ENCODE peak calls at places on chromosomes 11 and 22, in nine cellular contexts. H is nephron progenitor cell, G is WTC11, K is fibroblast of the aortic adventitia, X is osteocyte, O is stomach, N is AG04449, C is A549, U is GM06990. Z is an unnamed sample.

GRCh38 chr11:44777537-44778199 is 50.9 kb downstream of the TSPAN18 start:
- DNase-seq in H (no peak), G (no peak), K (no peak), X (no peak), O (peak), N (no peak), C (no peak), U (no peak), Z (no peak)

GRCh38 chr11:123249354-123249753 is 54.3 kb upstream of the CLMP start:
- DNase-seq in H (no peak), G (no peak), K (no peak), X (no peak), O (no peak), N (no peak), C (no peak), U (no peak), Z (no peak)

GRCh38 chr11:61657566-61657965 is 22.6 kb upstream of the DAGLA start:
- DNase-seq in H (no peak), G (no peak), K (no peak), X (no peak), O (no peak), N (no peak), C (no peak), U (no peak), Z (no peak)

GRCh38 chr11:69443968-69444364 is 37.5 kb upstream of the LINC01488 start:
- DNase-seq in H (no peak), G (no peak), K (peak), X (no peak), O (no peak), N (no peak), C (no peak), U (no peak), Z (no peak)

GRCh38 chr11:18792827-18793226 is 1.2 kb upstream of the PTPN5 start:
- DNase-seq in H (no peak), G (no peak), K (no peak), X (peak), O (no peak), N (no peak), C (no peak), U (no peak), Z (no peak)

GRCh38 chr11:63918576-63919171 is 1.7 kb upstream of the RCOR2 start:
- DNase-seq in H (peak), G (peak), K (peak), X (no peak), O (no peak), N (no peak), C (no peak), U (no peak), Z (peak)

GRCh38 chr11:69636512-69636866 is 4.5 kb upstream of the CCND1 start:
- DNase-seq in H (peak), G (peak), K (peak), X (no peak), O (peak), N (no peak), C (peak), U (no peak), Z (peak)

GRCh38 chr11:58575377-58576020 is at the start of gene LPXN:
- DNase-seq in H (no peak), G (no peak), K (peak), X (no peak), O (no peak), N (no peak), C (no peak), U (peak), Z (no peak)

GRCh38 chr11:64074239-64074638 is 38.5 kb downstream of the FLRT1 start:
- DNase-seq in H (no peak), G (no peak), K (peak), X (no peak), O (no peak), N (no peak), C (no peak), U (no peak), Z (no peak)

GRCh38 chr22:38153821-38154562 is 27.6 kb downstream of the PLA2G6 start:
- DNase-seq in H (no peak), G (no peak), K (no peak), X (no peak), O (no peak), N (no peak), C (no peak), U (no peak), Z (no peak)

GRCh38 chr11:74138572-74138971 is 32.2 kb downstream of the C2CD3 start:
- DNase-seq in H (no peak), G (no peak), K (peak), X (no peak), O (no peak), N (peak), C (peak), U (no peak), Z (peak)

GRCh38 chr11:133947298-133947905 is 9.4 kb downstream of the IGSF9B start:
- DNase-seq in H (peak), G (peak), K (peak), X (no peak), O (no peak), N (no peak), C (peak), U (peak), Z (no peak)

GRCh38 chr11:9740202-9740881 is 76.5 kb downstream of the SWAP70 start:
- DNase-seq in H (no peak), G (no peak), K (no peak), X (no peak), O (no peak), N (no peak), C (peak), U (no peak), Z (peak)

GRCh38 chr11:133951484-133952198 is 5.1 kb downstream of the IGSF9B start:
- DNase-seq in H (peak), G (peak), K (peak), X (no peak), O (no peak), N (no peak), C (no peak), U (no peak), Z (no peak)

GRCh38 chr22:17824452-17824851 is 50.2 kb upstream of the BID start:
- DNase-seq in H (no peak), G (no peak), K (no peak), X (no peak), O (no peak), N (no peak), C (no peak), U (no peak), Z (no peak)

GRCh38 chr22:26481694-26482093 is 1.9 kb downstream of the HPS4 start:
- DNase-seq in H (no peak), G (no peak), K (no peak), X (no peak), O (no peak), N (no peak), C (no peak), U (no peak), Z (no peak)

GRCh38 chr11:125338886-125339811 is 156.9 kb downstream of the FEZ1 start:
- DNase-seq in H (no peak), G (no peak), K (peak), X (no peak), O (no peak), N (no peak), C (no peak), U (no peak), Z (no peak)

GRCh38 chr11:2797741-2798361 is 87.7 kb downstream of the CDKN1C start:
- DNase-seq in H (no peak), G (peak), K (no peak), X (no peak), O (peak), N (no peak), C (no peak), U (no peak), Z (peak)

GRCh38 chr11:19352736-19353110 is 112.0 kb upstream of the E2F8 start:
- DNase-seq in H (no peak), G (no peak), K (no peak), X (no peak), O (no peak), N (no peak), C (no peak), U (no peak), Z (no peak)

GRCh38 chr22:39179841-39180335 is 27.4 kb upstream of the CBX7 start:
- DNase-seq in H (peak), G (no peak), K (no peak), X (no peak), O (no peak), N (no peak), C (no peak), U (no peak), Z (no peak)

GRCh38 chr11:64546600-64546999 is 44.4 kb upstream of the SLC22A12 start:
- DNase-seq in H (no peak), G (no peak), K (no peak), X (no peak), O (no peak), N (no peak), C (no peak), U (no peak), Z (no peak)

GRCh38 chr11:62468577-62468976 is 49.7 kb downstream of the SCGB1A1 start:
- DNase-seq in H (no peak), G (no peak), K (no peak), X (no peak), O (no peak), N (no peak), C (no peak), U (no peak), Z (no peak)

GRCh38 chr11:11035331-11035730 is 177.5 kb upstream of the ZBED5 start:
- DNase-seq in H (no peak), G (no peak), K (no peak), X (no peak), O (no peak), N (no peak), C (no peak), U (no peak), Z (no peak)

GRCh38 chr11:85875505-85875904 is 20.3 kb downstream of the CCDC83 start:
- DNase-seq in H (no peak), G (no peak), K (peak), X (no peak), O (no peak), N (no peak), C (peak), U (no peak), Z (no peak)

GRCh38 chr11:77086521-77087472 is 15.8 kb upstream of the OMP start:
- DNase-seq in H (no peak), G (no peak), K (no peak), X (no peak), O (peak), N (no peak), C (no peak), U (no peak), Z (peak)

GRCh38 chr11:69867076-69868002 is 48.1 kb upstream of the FGF3 start:
- DNase-seq in H (no peak), G (no peak), K (no peak), X (no peak), O (no peak), N (no peak), C (no peak), U (no peak), Z (no peak)

GRCh38 chr11:96211433-96211832 is 131.6 kb downstream of the MAML2 start:
- DNase-seq in H (no peak), G (no peak), K (no peak), X (no peak), O (no peak), N (no peak), C (no peak), U (no peak), Z (no peak)

GRCh38 chr11:123588117-123588815 is 66.2 kb downstream of the SCN3B start:
- DNase-seq in H (no peak), G (no peak), K (no peak), X (no peak), O (peak), N (no peak), C (peak), U (no peak), Z (peak)

GRCh38 chr11:112752563-112752962 is 208.7 kb upstream of the NCAM1 start:
- DNase-seq in H (no peak), G (no peak), K (no peak), X (no peak), O (no peak), N (no peak), C (no peak), U (no peak), Z (no peak)

GRCh38 chr11:112756166-112756565 is 205.1 kb upstream of the NCAM1 start:
- DNase-seq in H (no peak), G (no peak), K (no peak), X (no peak), O (no peak), N (no peak), C (no peak), U (no peak), Z (no peak)

GRCh38 chr11:112751312-112751711 is 209.9 kb upstream of the NCAM1 start:
- DNase-seq in H (peak), G (no peak), K (no peak), X (no peak), O (no peak), N (no peak), C (no peak), U (no peak), Z (no peak)

GRCh38 chr11:112751763-112752162 is 209.5 kb upstream of the NCAM1 start:
- DNase-seq in H (no peak), G (no peak), K (no peak), X (no peak), O (no peak), N (no peak), C (no peak), U (no peak), Z (no peak)

DNA sequence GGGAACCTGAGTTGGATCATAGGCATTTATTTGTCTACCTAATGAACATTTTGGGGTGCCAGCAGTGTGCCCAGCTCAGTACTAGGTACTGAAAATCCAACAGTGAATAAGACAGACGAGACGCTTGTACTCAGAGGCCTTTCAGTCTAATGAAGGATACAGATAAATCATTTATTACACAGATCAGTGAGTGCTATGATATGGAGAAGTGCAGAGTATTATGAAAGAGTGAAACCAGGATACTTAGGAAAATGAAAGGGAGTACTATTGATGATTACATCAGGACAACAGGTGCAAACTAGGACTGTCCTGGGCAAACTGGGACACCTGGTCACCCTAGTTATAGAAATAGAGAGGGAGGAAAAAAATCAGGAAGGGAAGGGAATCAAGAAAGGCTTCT is 207.5 kb upstream of the NCAM1 start:
- DNase-seq in H (no peak), G (no peak), K (no peak), X (no peak), O (no peak), N (no peak), C (no peak), U (no peak), Z (no peak)
- TF ChIP-seq CTCF in H (no peak), G (no peak), K (no peak), X (no peak), O (no peak), N (no peak), C (no peak), U (no peak), Z (no peak)

DNA sequence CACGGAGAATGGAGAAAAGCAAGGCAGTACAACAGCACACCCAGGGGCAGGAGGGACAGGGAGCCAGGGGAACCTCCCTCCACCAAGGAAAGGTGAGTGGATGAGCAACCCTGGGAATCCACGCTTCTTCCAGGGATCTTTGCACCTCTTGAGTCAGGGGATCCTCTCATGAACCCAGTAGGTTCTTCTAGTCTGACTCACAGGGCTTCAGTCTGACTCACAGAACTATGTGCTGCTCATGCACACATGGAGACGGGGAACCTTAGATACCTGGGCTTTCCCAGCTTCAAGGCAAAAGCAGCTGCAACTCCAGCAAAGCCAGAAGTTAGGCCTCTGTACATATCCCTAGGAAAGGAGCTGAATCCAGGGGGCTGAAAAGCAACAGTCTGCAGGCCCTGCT is 1021.4 kb upstream of the TENM4 start:
- DNase-seq in H (no peak), G (no peak), K (no peak), X (no peak), O (no peak), N (no peak), C (no peak), U (no peak), Z (no peak)
- TF ChIP-seq CTCF in H (no peak), G (no peak), K (no peak), X (no peak), O (no peak), N (no peak), C (no peak), U (no peak), Z (no peak)

DNA sequence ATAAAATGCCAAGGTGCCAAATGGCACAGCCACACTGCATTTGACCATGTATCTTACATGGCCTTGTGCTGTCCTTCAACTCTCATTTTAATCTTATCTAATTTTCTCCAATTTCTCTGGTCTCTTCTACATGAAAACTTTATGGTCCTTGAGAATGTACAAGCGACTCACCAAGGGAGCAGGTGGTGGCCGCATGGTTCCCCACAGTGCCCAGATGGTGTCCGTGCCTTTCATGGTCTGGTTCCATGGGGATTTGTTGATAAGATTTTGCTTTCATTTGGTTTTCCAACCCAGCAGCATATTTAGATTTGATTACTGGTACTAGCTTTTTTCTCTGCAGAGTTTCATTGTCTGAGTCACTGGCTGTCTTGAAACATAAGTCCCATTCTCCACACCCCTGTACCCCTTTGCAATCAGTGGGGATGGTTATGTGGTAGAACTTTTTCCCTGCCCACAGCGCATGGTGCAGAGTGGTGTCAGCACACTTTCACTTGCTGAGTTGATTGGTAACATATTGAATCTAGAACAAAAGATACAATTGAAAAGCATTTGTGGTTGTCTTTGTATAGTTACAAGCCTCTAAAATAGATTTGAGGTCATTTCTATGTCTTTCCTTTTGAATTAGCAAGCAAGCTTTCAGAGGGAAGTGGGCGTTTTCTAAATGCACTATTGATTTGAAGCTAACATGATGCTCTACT is 24.1 kb downstream of the ZNRF3 start:
- DNase-seq in H (no peak), G (no peak), K (peak), X (no peak), O (no peak), N (no peak), C (no peak), U (peak), Z (no peak)
- TF ChIP-seq CTCF in H (no peak), G (no peak), K (no peak), X (no peak), O (no peak), N (no peak), C (no peak), U (no peak), Z (no peak)

DNA sequence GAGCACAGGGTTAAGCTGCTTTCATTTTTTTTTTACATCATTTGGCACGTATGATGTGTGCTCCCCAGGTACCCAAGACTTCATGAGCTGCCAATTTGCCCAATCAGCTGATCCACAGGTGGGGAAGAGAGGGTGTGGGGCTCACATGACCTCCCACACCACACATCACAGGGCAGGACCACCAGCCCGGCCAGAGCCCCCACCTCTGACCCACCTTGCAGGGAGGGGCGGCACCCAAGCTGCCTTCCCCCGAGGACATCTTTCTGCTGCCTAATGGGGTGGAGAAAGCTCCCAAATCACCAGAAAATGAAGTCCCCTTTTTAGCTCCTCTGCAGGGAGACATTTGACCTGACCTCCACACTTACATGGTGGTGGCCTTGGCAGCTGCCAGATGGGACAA is 119.8 kb downstream of the MPPED1 start:
- DNase-seq in H (no peak), G (no peak), K (no peak), X (no peak), O (no peak), N (no peak), C (no peak), U (no peak), Z (no peak)
- TF ChIP-seq CTCF in H (no peak), G (no peak), K (no peak), X (no peak), O (no peak), N (no peak), C (no peak), U (no peak), Z (no peak)

GRCh38 chr22:45731798-45732495 is 60.3 kb downstream of the ATXN10 start:
- DNase-seq in H (no peak), G (no peak), K (peak), X (no peak), O (no peak), N (no peak), C (peak), U (no peak), Z (no peak)
- TF ChIP-seq CTCF in H (peak), G (no peak), K (peak), X (peak), O (no peak), N (no peak), C (peak), U (peak), Z (no peak)

GRCh38 chr11:119094816-119095065 is 6.9 kb downstream of the DPAGT1 start:
- DNase-seq in H (peak), G (peak), K (peak), X (peak), O (peak), N (no peak), C (no peak), U (peak), Z (peak)
- TF ChIP-seq CTCF in H (peak), G (no peak), K (peak), X (peak), O (no peak), N (peak), C (peak), U (peak), Z (peak)

GRCh38 chr11:1226226-1226961 is 3.5 kb downstream of the MUC5B start:
- DNase-seq in H (peak), G (peak), K (no peak), X (peak), O (no peak), N (no peak), C (no peak), U (no peak), Z (peak)
- TF ChIP-seq CTCF in H (no peak), G (no peak), K (no peak), X (no peak), O (no peak), N (no peak), C (no peak), U (peak), Z (no peak)

GRCh38 chr11:57387284-57388030 is 3.0 kb downstream of the PRG2 start:
- DNase-seq in H (no peak), G (no peak), K (peak), X (no peak), O (no peak), N (no peak), C (peak), U (no peak), Z (no peak)
- TF ChIP-seq CTCF in H (no peak), G (no peak), K (no peak), X (no peak), O (no peak), N (no peak), C (no peak), U (no peak), Z (no peak)

Z was measured in colonic mucosa.